ENCODE peak calls at places on chromosomes 1 and 21, in four cellular contexts. H, P, E and Z are unnamed samples.

GRCh38 chr1:224109981-224110380 is 3.9 kb upstream of the FBXO28 start:
- DNase-seq in H (no peak), E (no peak), P (no peak), Z (no peak)

GRCh38 chr1:208103821-208104513 is 140.2 kb downstream of the PLXNA2 start:
- DNase-seq in H (no peak), P (no peak), E (no peak), Z (no peak)

GRCh38 chr1:179095924-179096323 is 14.1 kb downstream of the TOR3A start:
- DNase-seq in P (no peak), H (no peak), E (no peak), Z (no peak)

GRCh38 chr1:229012823-229013222 is 258.1 kb upstream of the RAB4A start:
- DNase-seq in E (no peak), H (no peak), P (no peak), Z (no peak)

GRCh38 chr1:34143984-34144383 is 21.0 kb downstream of the CSMD2 start:
- DNase-seq in E (no peak), H (no peak), P (no peak), Z (no peak)

GRCh38 chr21:46024983-46025860 is 43.7 kb downstream of the COL6A1 start:
- DNase-seq in E (peak), H (no peak), P (peak), Z (peak)

GRCh38 chr1:170618418-170618817 is 45.5 kb upstream of the PRRX1 start:
- DNase-seq in H (no peak), E (no peak), P (no peak), Z (no peak)

GRCh38 chr21:42216726-42217572 is 2.0 kb upstream of the ABCG1 start:
- DNase-seq in E (no peak), P (no peak), H (no peak), Z (no peak)

GRCh38 chr1:169711469-169712308 is at the start of gene SELL:
- DNase-seq in P (peak), E (peak), H (peak), Z (no peak)

GRCh38 chr1:239951518-239952130 is 140.1 kb upstream of the FMN2 start:
- DNase-seq in P (peak), E (peak), H (peak), Z (no peak)

GRCh38 chr1:109886827-109887226 is 23.8 kb upstream of the CSF1 start:
- DNase-seq in P (no peak), E (no peak), H (no peak), Z (peak)

GRCh38 chr1:47184771-47185677 is 4.8 kb downstream of the PDZK1IP1 start:
- DNase-seq in H (no peak), P (no peak), E (no peak), Z (peak)